ENCODE peak calls at places on chromosomes 11 and 22, in ten cellular contexts. P is lower lobe of right lung, Z is neural progenitor cell, F is IMR-90, S is H9, Y is stomach, W is uterus, L is cardiac muscle cell, R is ascending aorta, N is AG04450. I is an unnamed sample. For H3K9me3, the result is how much of the 10 kb centered on the place peaks cover.

GRCh38 chr22:31177420-31178162 is 17.6 kb downstream of the RNF185 start:
- DNase-seq in P (no peak), Z (no peak), F (peak), S (no peak), Y (no peak), W (no peak), L (no peak), R (peak), N (peak), I (no peak)

GRCh38 chr11:67303989-67304411 is 670 bp downstream of the SSH3 start:
- DNase-seq in P (peak), Z (no peak), F (no peak), S (peak), Y (peak), W (peak), L (peak), R (no peak), N (no peak), I (no peak)

GRCh38 chr11:64743591-64744543 is at the start of gene RASGRP2:
- DNase-seq in P (peak), Z (peak), F (no peak), S (peak), Y (peak), W (peak), L (peak), R (peak), N (no peak), I (no peak)

GRCh38 chr11:69947772-69948255 is 128.6 kb upstream of the FGF3 start:
- DNase-seq in P (no peak), Z (no peak), F (no peak), S (no peak), Y (no peak), W (no peak), L (no peak), R (no peak), N (no peak), I (no peak)

GRCh38 chr11:130652671-130653335 is 204.4 kb downstream of the ADAMTS15 start:
- DNase-seq in P (peak), Z (no peak), F (peak), S (no peak), Y (peak), W (peak), L (no peak), R (peak), N (peak), I (no peak)

GRCh38 chr22:28394711-28395110 is 284.9 kb downstream of the TTC28 start:
- DNase-seq in P (no peak), Z (no peak), F (peak), S (no peak), Y (no peak), W (no peak), L (no peak), R (no peak), N (no peak), I (no peak)

GRCh38 chr11:63920126-63920869 is 3.3 kb upstream of the RCOR2 start:
- DNase-seq in P (no peak), Z (peak), F (no peak), S (peak), Y (peak), W (no peak), L (peak), R (peak), N (no peak), I (no peak)

GRCh38 chr22:37016134-37016910 is 2.9 kb downstream of the TST start:
- DNase-seq in P (no peak), Z (no peak), F (no peak), S (no peak), Y (peak), W (no peak), L (no peak), R (no peak), N (no peak), I (no peak)

GRCh38 chr11:27965559-27965958 is 142.4 kb downstream of the KIF18A start:
- DNase-seq in P (no peak), Z (peak), F (no peak), S (no peak), Y (no peak), W (no peak), L (no peak), R (no peak), N (no peak), I (no peak)

GRCh38 chr11:30741039-30741550 is 154.9 kb upstream of the MPPED2 start:
- DNase-seq in P (no peak), Z (no peak), F (peak), S (no peak), Y (no peak), W (peak), L (peak), R (no peak), N (peak), I (no peak)

GRCh38 chr11:50275133-50275532 is 242.5 kb downstream of the OR4C45 start:
- DNase-seq in P (no peak), Z (no peak), F (no peak), S (no peak), Y (no peak), W (no peak), L (no peak), R (no peak), N (no peak), I (no peak)
- H3K9me3 ChIP-seq in P (under half), Z (under half), F (under half), S (half or more), Y (under half), W (under half), L (under half), R (under half), N (under half), I (under half)

GRCh38 chr22:47322854-47323253 is 560.4 kb downstream of the TBC1D22A start:
- DNase-seq in P (no peak), Z (no peak), F (no peak), S (no peak), Y (no peak), W (no peak), L (no peak), R (no peak), N (no peak), I (no peak)
- H3K9me3 ChIP-seq in P (under half), Z (under half), F (under half), S (half or more), Y (under half), W (under half), L (under half), R (under half), N (under half), I (under half)

GRCh38 chr22:49010086-49010863 is 817.4 kb downstream of the BRD1 start:
- DNase-seq in P (peak), Z (no peak), F (no peak), S (peak), Y (peak), W (no peak), L (no peak), R (no peak), N (no peak), I (no peak)

GRCh38 chr22:49012695-49013094 is 815.0 kb downstream of the BRD1 start:
- DNase-seq in P (no peak), Z (no peak), F (no peak), S (no peak), Y (no peak), W (no peak), L (no peak), R (peak), N (no peak), I (no peak)

GRCh38 chr22:49010901-49011300 is 816.8 kb downstream of the BRD1 start:
- DNase-seq in P (peak), Z (no peak), F (no peak), S (peak), Y (peak), W (no peak), L (no peak), R (no peak), N (no peak), I (no peak)

GRCh38 chr22:49011379-49011768 is 816.3 kb downstream of the BRD1 start:
- DNase-seq in P (peak), Z (no peak), F (no peak), S (peak), Y (peak), W (no peak), L (no peak), R (no peak), N (no peak), I (no peak)

DNA sequence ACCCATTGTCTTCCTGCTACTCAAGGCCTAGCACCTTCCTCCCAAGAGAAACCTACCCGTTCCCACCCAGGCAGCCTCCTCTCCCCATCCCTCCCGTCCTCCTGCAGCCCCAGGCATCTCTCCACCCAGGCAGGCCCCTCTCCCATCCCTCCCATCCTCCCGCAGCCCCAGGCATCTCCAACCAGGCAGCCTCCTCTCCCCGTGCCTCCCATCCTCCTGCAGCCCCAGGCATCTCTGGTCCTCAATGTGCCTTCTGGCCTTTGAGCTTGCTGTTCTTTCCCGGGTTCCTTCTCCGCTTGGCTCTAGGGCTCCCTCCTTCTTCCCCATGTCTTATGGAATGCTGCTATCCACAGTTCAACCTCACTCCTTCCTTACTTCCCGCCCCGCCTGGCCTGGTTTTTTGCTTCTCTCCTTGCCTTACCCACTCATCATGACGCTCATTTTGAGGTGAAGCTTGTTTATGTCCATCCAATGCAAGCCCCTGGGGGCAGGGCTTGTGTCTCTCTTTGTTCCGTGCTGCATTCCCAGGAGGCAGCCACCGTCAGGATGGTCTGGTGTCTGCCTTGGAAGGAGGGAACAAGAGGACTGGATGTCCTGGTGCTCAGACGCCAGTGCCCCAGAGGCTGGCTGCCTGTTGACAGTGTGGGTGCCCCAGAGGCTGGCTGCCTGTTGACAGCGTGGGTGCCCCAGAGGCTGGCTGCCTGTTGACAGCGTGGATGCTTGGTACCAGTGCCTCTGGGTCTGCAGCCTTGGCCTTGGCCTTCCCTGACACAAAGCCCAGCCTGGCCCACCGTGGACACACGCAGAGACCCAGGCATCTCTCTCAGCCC is 815.7 kb downstream of the BRD1 start:
- DNase-seq in P (peak), Z (no peak), F (no peak), S (peak), Y (peak), W (no peak), L (no peak), R (peak), N (no peak), I (no peak)
- H3K9me3 ChIP-seq in P (under half), Z (under half), F (half or more), S (under half), Y (under half), W (under half), L (under half), R (under half), N (half or more), I (under half)

GRCh38 chr11:114610984-114611944 is 15.7 kb upstream of the NXPE4 start:
- DNase-seq in P (no peak), Z (no peak), F (peak), S (no peak), Y (no peak), W (no peak), L (no peak), R (no peak), N (no peak), I (no peak)
- H3K9me3 ChIP-seq in P (under half), Z (under half), F (under half), S (under half), Y (under half), W (under half), L (under half), R (under half), N (under half), I (under half)

DNA sequence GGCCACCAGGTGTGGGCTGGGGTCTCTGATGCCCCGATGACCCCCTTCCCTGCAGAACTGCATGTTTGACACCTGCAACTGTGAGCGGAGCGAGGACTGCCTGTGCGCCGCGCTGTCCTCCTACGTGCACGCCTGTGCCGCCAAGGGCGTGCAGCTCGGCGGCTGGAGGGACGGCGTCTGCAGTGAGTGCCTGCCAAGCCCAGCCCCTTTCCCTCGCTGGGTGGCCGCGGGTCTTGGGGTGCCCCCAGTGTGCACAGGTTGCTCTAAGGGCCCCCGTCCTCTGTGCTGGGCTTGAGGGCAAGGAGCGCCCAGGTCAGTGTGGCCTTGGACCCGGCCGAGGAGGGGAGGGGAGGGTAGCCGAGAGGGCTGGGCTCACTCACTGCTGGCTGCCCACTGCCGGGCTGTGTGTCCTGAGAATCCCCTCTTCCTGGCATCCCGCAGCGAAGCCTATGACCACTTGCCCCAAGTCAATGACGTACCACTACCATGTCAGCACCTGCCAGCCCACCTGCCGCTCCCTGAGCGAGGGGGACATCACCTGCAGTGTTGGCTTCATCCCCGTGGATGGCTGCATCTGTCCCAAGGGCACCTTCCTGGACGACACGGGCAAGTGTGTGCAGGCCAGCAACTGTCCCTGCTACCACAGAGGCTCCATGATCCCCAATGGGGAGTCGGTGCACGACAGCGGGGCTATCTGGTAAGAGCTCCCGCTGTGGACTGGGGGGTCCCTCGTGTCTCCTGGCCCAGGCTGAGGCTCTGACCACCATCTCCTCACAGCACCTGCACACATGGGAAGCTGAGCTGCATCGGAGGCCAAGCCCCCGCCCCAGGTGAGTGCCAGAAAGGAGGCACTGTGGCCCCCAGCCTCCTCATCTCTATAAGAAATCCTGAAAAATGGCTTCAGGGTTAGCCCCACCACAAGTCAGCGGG is 17.0 kb downstream of the MUC5AC start:
- DNase-seq in P (no peak), Z (no peak), F (no peak), S (no peak), Y (no peak), W (no peak), L (no peak), R (no peak), N (no peak), I (no peak)
- H3K9me3 ChIP-seq in P (under half), Z (under half), F (under half), S (under half), Y (under half), W (under half), L (under half), R (under half), N (half or more), I (under half)

GRCh38 chr22:47456031-47456430 is 693.6 kb downstream of the TBC1D22A start:
- DNase-seq in P (no peak), Z (no peak), F (no peak), S (no peak), Y (no peak), W (no peak), L (no peak), R (no peak), N (no peak), I (no peak)
- H3K9me3 ChIP-seq in P (under half), Z (under half), F (under half), S (half or more), Y (under half), W (under half), L (under half), R (under half), N (under half), I (under half)

GRCh38 chr22:49104434-49104833 is 723.2 kb downstream of the BRD1 start:
- DNase-seq in P (no peak), Z (no peak), F (no peak), S (no peak), Y (no peak), W (no peak), L (no peak), R (no peak), N (no peak), I (no peak)
- H3K9me3 ChIP-seq in P (under half), Z (under half), F (half or more), S (under half), Y (under half), W (under half), L (under half), R (under half), N (half or more), I (under half)

DNA sequence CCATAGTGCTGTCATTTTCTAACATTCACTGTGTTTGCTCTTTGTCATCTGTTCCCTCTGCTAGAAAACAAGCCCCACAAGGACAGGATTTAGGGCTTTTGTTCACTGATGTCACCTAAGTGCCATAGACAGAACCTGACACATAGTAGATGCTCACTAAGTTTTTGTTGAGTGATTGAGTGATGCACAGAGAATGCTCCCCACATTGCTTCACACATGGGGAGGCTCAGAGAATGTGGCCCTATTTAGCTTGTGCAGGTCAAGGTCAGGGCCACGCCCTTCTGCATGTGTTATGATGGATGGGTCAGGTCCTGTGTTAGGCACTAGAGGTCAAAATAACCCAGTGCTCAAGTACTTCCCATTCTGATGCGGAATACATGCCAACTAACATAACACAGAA is 33.1 kb upstream of the TSKU start:
- DNase-seq in P (no peak), Z (no peak), F (no peak), S (no peak), Y (no peak), W (no peak), L (no peak), R (no peak), N (no peak), I (no peak)
- H3K9me3 ChIP-seq in P (under half), Z (under half), F (under half), S (under half), Y (under half), W (under half), L (under half), R (under half), N (under half), I (under half)

GRCh38 chr22:47389201-47389600 is 626.8 kb downstream of the TBC1D22A start:
- DNase-seq in P (no peak), Z (no peak), F (no peak), S (no peak), Y (no peak), W (no peak), L (no peak), R (no peak), N (no peak), I (no peak)
- H3K9me3 ChIP-seq in P (under half), Z (under half), F (under half), S (half or more), Y (under half), W (under half), L (under half), R (under half), N (under half), I (under half)

GRCh38 chr11:31804439-31805036 is 6.6 kb downstream of the PAX6 start:
- DNase-seq in P (no peak), Z (peak), F (no peak), S (peak), Y (no peak), W (no peak), L (no peak), R (no peak), N (no peak), I (no peak)
- H3K9me3 ChIP-seq in P (under half), Z (under half), F (under half), S (under half), Y (under half), W (under half), L (under half), R (under half), N (under half), I (under half)

I was measured in Panc1.